ENCODE peak calls at places on chromosomes 7 and 10, in nine cellular contexts. D, O, L, P, Z, X, N, A and E are unnamed samples.

GRCh38 chr10:103554488-103555320 is 61.2 kb downstream of the NEURL1 start:
- DNase-seq in D (peak; percentile 47), O (peak; percentile 59), L (peak; percentile 67), P (no peak), Z (peak; percentile 28), X (peak; percentile 83), N (peak; percentile 91), A (peak; percentile 42), E (peak; percentile 28)

GRCh38 chr7:151178236-151178635 is 8.8 kb downstream of the ASB10 start:
- DNase-seq in D (no peak), O (no peak), L (no peak), P (no peak), Z (no peak), X (no peak), N (peak; percentile 29), A (no peak), E (no peak)

GRCh38 chr10:828191-828590 is 103.3 kb downstream of the LARP4B start:
- DNase-seq in D (no peak), O (no peak), L (no peak), P (no peak), Z (no peak), X (no peak), N (no peak), A (no peak), E (no peak)

GRCh38 chr10:91652364-91652763 is 19.5 kb upstream of the PPP1R3C start:
- DNase-seq in D (peak; percentile 91), O (no peak), L (no peak), P (no peak), Z (no peak), X (no peak), N (no peak), A (no peak), E (peak; percentile 55)

GRCh38 chr10:76523215-76523614 is 1091.8 kb downstream of the LRMDA start:
- DNase-seq in D (no peak), O (no peak), L (no peak), P (no peak), Z (no peak), X (peak; percentile 78), N (no peak), A (no peak), E (no peak)

GRCh38 chr7:50660040-50660829 is 95.0 kb upstream of the DDC start:
- DNase-seq in D (no peak), O (peak; percentile 80), L (no peak), P (no peak), Z (peak; percentile 87), X (no peak), N (no peak), A (no peak), E (no peak)

GRCh38 chr7:138575897-138576428 is 115.9 kb downstream of the TRIM24 start:
- DNase-seq in D (no peak), O (no peak), L (no peak), P (no peak), Z (no peak), X (no peak), N (no peak), A (no peak), E (no peak)

GRCh38 chr10:110837418-110838120 is 34.2 kb upstream of the PDCD4 start:
- DNase-seq in D (no peak), O (no peak), L (no peak), P (no peak), Z (no peak), X (peak; percentile 82), N (no peak), A (no peak), E (no peak)

GRCh38 chr10:79191951-79192676 is 123.3 kb downstream of the ZMIZ1 start:
- DNase-seq in D (no peak), O (no peak), L (no peak), P (no peak), Z (no peak), X (no peak), N (no peak), A (no peak), E (no peak)

DNA sequence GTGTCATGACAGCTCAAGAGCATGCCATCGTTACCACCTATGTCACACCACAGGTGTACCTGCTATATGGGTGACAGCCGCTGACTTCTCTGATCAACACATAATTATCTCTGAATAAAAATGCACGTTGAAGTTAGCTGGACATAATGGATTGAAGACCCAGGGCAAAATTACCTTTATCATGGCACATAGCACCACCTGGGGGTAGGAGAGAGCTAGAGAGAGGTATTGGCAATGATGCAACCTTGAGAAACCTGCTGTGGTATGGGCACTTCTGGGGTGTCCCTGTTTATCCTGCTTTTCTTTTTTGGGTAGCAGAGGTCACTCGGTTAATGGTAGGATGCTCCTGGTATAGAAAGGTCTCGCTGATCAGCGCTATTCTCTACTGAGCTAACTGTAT is 323.3 kb downstream of the TFEC start:
- DNase-seq in D (peak; percentile 3), O (no peak), L (no peak), P (peak; percentile 1), Z (no peak), X (no peak), N (no peak), A (no peak), E (peak; percentile 2)
- TF ChIP-seq CTCF in D (peak; percentile 38), O (peak; percentile 21), L (no peak), P (peak; percentile 23), Z (no peak), X (peak; percentile 13), N (peak; percentile 36), A (peak; percentile 14), E (peak; percentile 16)

DNA sequence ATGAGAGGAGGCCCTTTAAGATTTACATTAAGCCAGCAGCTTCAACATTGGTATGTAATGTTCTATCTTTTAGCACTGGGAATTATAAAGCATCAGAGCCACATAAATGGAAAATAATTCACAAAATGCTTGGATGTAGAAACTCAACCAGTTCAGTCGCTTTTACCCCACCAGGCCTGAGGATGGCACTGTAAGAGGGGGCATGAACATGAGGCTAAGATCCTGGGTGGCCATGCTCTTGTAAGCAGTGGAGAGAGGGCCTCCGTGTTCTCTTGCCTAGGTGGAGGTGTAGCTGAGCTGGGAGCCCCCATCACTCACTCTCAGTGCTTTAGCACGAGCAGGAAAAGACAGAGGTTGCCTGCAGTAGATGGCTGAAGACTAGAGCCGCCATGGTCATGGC is 238.8 kb downstream of the FANK1 start:
- DNase-seq in D (no peak), O (no peak), L (no peak), P (no peak), Z (no peak), X (no peak), N (no peak), A (no peak), E (no peak)
- TF ChIP-seq CTCF in D (no peak), O (no peak), L (no peak), P (no peak), Z (no peak), X (no peak), N (peak; percentile 43), A (no peak), E (no peak)

GRCh38 chr7:73986158-73986631 is 41.8 kb upstream of the ELN start:
- DNase-seq in D (no peak), O (no peak), L (no peak), P (no peak), Z (no peak), X (peak; percentile 79), N (peak; percentile 51), A (no peak), E (no peak)

GRCh38 chr7:73983437-73984164 is 44.4 kb upstream of the ELN start:
- DNase-seq in D (no peak), O (peak; percentile 46), L (no peak), P (no peak), Z (no peak), X (no peak), N (peak; percentile 62), A (no peak), E (no peak)

GRCh38 chr7:73984481-73985205 is 43.3 kb upstream of the ELN start:
- DNase-seq in D (no peak), O (no peak), L (no peak), P (no peak), Z (no peak), X (no peak), N (no peak), A (no peak), E (no peak)

GRCh38 chr7:73987298-73987697 is 40.7 kb upstream of the ELN start:
- DNase-seq in D (no peak), O (no peak), L (no peak), P (no peak), Z (no peak), X (no peak), N (no peak), A (no peak), E (no peak)

GRCh38 chr7:73985737-73986141 is 42.2 kb upstream of the ELN start:
- DNase-seq in D (no peak), O (no peak), L (no peak), P (no peak), Z (no peak), X (no peak), N (peak; percentile 64), A (no peak), E (no peak)
- TF ChIP-seq CTCF in D (no peak), O (no peak), L (no peak), P (no peak), Z (no peak), X (no peak), N (no peak), A (no peak), E (no peak)

DNA sequence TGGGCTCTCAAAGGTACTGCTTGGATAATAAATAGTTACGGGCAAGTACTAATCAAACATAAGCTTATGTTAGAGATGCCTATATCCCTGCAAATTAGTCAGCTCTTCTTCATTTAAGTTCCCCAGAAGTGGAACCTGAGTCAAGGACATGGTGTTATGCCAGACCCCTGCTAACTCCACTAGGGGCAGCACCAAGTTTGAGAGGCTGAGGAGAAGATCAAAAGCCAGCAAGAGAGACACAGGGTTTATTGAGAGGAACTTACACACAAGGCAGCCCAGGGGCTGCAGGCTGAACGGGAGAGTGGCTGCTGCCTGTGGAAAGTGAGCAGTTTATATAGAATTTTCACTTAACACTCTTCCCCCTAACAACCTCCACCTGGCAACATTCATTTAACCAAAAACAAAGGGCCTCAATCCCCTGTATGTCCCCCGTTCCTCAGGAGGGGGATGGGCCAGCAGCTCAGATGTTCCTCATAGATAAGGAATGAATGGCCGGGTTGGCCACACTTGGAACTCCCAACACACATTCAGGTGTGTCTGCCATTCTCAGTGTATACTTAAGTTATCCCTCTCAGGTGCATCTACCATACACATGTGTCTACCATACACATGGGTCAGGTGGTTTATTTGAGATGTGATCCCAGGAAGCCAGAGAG is 62.6 kb upstream of the GHITM start:
- DNase-seq in D (no peak), O (no peak), L (no peak), P (peak; percentile 17), Z (no peak), X (no peak), N (no peak), A (no peak), E (no peak)
- TF ChIP-seq CTCF in D (peak; percentile 75), O (no peak), L (no peak), P (peak; percentile 30), Z (no peak), X (no peak), N (peak; percentile 44), A (no peak), E (peak; percentile 38)